ENCODE peak calls at places on chromosomes 2 and 18, in eight cellular contexts. X is tibial artery; N is AG10803; U is CD8-positive, alpha-beta T cell; I is IMR-90; A is prostate gland; V is neural progenitor cell; M is A549. T is an unnamed sample.

GRCh38 chr18:55868909-55869308 is 280.9 kb upstream of the TCF4 start:
- DNase-seq in X (no peak), N (no peak), U (no peak), I (peak), A (no peak), V (no peak), M (no peak), T (no peak)

GRCh38 chr2:16625201-16625729 is 40.4 kb downstream of the CYRIA start:
- DNase-seq in X (peak), N (no peak), U (no peak), I (no peak), A (no peak), V (no peak), M (no peak), T (peak)

GRCh38 chr2:219627105-219628100 is at the start of gene SLC4A3:
- DNase-seq in X (no peak), N (peak), U (no peak), I (peak), A (no peak), V (peak), M (peak), T (peak)

GRCh38 chr2:20919301-20919800 is 96.5 kb upstream of the LDAH start:
- DNase-seq in X (no peak), N (no peak), U (no peak), I (no peak), A (no peak), V (no peak), M (no peak), T (no peak)

GRCh38 chr2:128375454-128375853 is 56.8 kb upstream of the HS6ST1 start:
- DNase-seq in X (peak), N (peak), U (no peak), I (no peak), A (peak), V (no peak), M (no peak), T (no peak)

GRCh38 chr18:23038712-23039111 is 96.6 kb upstream of the CABLES1 start:
- DNase-seq in X (no peak), N (peak), U (no peak), I (peak), A (no peak), V (no peak), M (no peak), T (peak)

GRCh38 chr2:85012855-85013254 is 41.9 kb downstream of the KCMF1 start:
- DNase-seq in X (no peak), N (no peak), U (no peak), I (peak), A (no peak), V (no peak), M (no peak), T (no peak)

GRCh38 chr2:54574107-54574859 is 118.2 kb downstream of the SPTBN1 start:
- DNase-seq in X (no peak), N (no peak), U (peak), I (peak), A (no peak), V (no peak), M (no peak), T (peak)

GRCh38 chr2:118202707-118203303 is 114.5 kb downstream of the INSIG2 start:
- DNase-seq in X (peak), N (peak), U (no peak), I (peak), A (no peak), V (peak), M (peak), T (peak)

GRCh38 chr18:73842795-73843394 is 304.7 kb downstream of the FBXO15 start:
- DNase-seq in X (no peak), N (peak), U (no peak), I (peak), A (peak), V (peak), M (peak), T (peak)

GRCh38 chr18:8091042-8091441 is 518.2 kb upstream of the RAB12 start:
- DNase-seq in X (no peak), N (peak), U (no peak), I (no peak), A (no peak), V (no peak), M (no peak), T (peak)

GRCh38 chr2:6412533-6413085 is 453.1 kb downstream of the CMPK2 start:
- DNase-seq in X (no peak), N (peak), U (no peak), I (peak), A (no peak), V (no peak), M (no peak), T (no peak)

GRCh38 chr2:42268528-42269151 is 92.4 kb downstream of the COX7A2L start:
- DNase-seq in X (no peak), N (no peak), U (no peak), I (peak), A (no peak), V (no peak), M (no peak), T (peak)

GRCh38 chr2:241465543-241465942 is 42.8 kb downstream of the STK25 start:
- DNase-seq in X (no peak), N (no peak), U (no peak), I (no peak), A (no peak), V (no peak), M (no peak), T (no peak)

GRCh38 chr2:159939946-159940345 is 122.5 kb downstream of the PLA2R1 start:
- DNase-seq in X (no peak), N (peak), U (no peak), I (peak), A (no peak), V (no peak), M (peak), T (peak)

GRCh38 chr18:68648191-68648590 is 66.7 kb downstream of the TMX3 start:
- DNase-seq in X (no peak), N (no peak), U (no peak), I (no peak), A (no peak), V (no peak), M (no peak), T (no peak)

GRCh38 chr2:133841905-133842304 is 273.6 kb upstream of the NCKAP5 start:
- DNase-seq in X (no peak), N (peak), U (no peak), I (peak), A (no peak), V (no peak), M (no peak), T (peak)

GRCh38 chr2:113886479-113887383 is 3.2 kb upstream of the ACTR3 start:
- DNase-seq in X (peak), N (peak), U (no peak), I (peak), A (peak), V (no peak), M (no peak), T (peak)

GRCh38 chr2:122706757-122707223 is 951.3 kb downstream of the TSN start:
- DNase-seq in X (no peak), N (peak), U (no peak), I (no peak), A (no peak), V (no peak), M (no peak), T (no peak)

GRCh38 chr2:230942920-230943896 is 18.2 kb upstream of the GPR55 start:
- DNase-seq in X (no peak), N (peak), U (no peak), I (no peak), A (no peak), V (no peak), M (no peak), T (no peak)

GRCh38 chr18:58567453-58568196 is 61.3 kb downstream of the ALPK2 start:
- DNase-seq in X (no peak), N (peak), U (no peak), I (peak), A (peak), V (no peak), M (peak), T (peak)

GRCh38 chr2:161709428-161709827 is 85.2 kb downstream of the SLC4A10 start:
- DNase-seq in X (no peak), N (no peak), U (no peak), I (no peak), A (no peak), V (no peak), M (no peak), T (no peak)

GRCh38 chr2:55152475-55153422 is 79.3 kb downstream of the CLHC1 start:
- DNase-seq in X (no peak), N (no peak), U (no peak), I (no peak), A (no peak), V (no peak), M (no peak), T (no peak)

GRCh38 chr2:12701786-12702660 is 14.7 kb upstream of the TRIB2 start:
- DNase-seq in X (no peak), N (peak), U (no peak), I (peak), A (no peak), V (no peak), M (no peak), T (peak)

GRCh38 chr18:58723810-58724602 is 52.7 kb downstream of the MALT1 start:
- DNase-seq in X (no peak), N (peak), U (no peak), I (peak), A (peak), V (no peak), M (no peak), T (peak)

GRCh38 chr2:152098033-152098797 is 629 bp downstream of the CACNB4 start:
- DNase-seq in X (peak), N (no peak), U (no peak), I (no peak), A (peak), V (peak), M (peak), T (peak)

GRCh38 chr2:143015681-143016080 is 113.5 kb upstream of the ARHGAP15 start:
- DNase-seq in X (no peak), N (no peak), U (no peak), I (peak), A (no peak), V (no peak), M (no peak), T (no peak)
- TF ChIP-seq CTCF in X (no peak), N (no peak), U (no peak), I (no peak), A (no peak), V (no peak), M (no peak), T (no peak)

GRCh38 chr2:217941339-217941738 is 61.5 kb downstream of the TNS1 start:
- DNase-seq in X (no peak), N (no peak), U (no peak), I (no peak), A (no peak), V (no peak), M (no peak), T (no peak)

GRCh38 chr2:217942731-217943335 is 60.0 kb downstream of the TNS1 start:
- DNase-seq in X (no peak), N (no peak), U (no peak), I (no peak), A (no peak), V (no peak), M (no peak), T (no peak)

GRCh38 chr2:217943379-217944321 is 59.1 kb downstream of the TNS1 start:
- DNase-seq in X (peak), N (peak), U (no peak), I (peak), A (peak), V (peak), M (peak), T (peak)

GRCh38 chr2:217940261-217941220 is 62.3 kb downstream of the TNS1 start:
- DNase-seq in X (no peak), N (no peak), U (no peak), I (no peak), A (no peak), V (no peak), M (no peak), T (no peak)

GRCh38 chr2:217941886-217942728 is 60.7 kb downstream of the TNS1 start:
- DNase-seq in X (no peak), N (no peak), U (no peak), I (no peak), A (no peak), V (no peak), M (no peak), T (no peak)
- H3K4me3 ChIP-seq in X (peak), N (peak), U (no peak), I (peak), A (peak), V (no peak), M (peak), T (peak)

GRCh38 chr18:65725421-65726050 is 25.3 kb upstream of the CDH7 start:
- DNase-seq in X (no peak), N (no peak), U (no peak), I (no peak), A (peak), V (peak), M (no peak), T (no peak)
- TF ChIP-seq CTCF in X (peak), N (no peak), U (no peak), I (no peak), A (peak), V (peak), M (peak), T (no peak)

GRCh38 chr18:63237486-63237885 is 82.1 kb downstream of the BCL2 start:
- DNase-seq in X (no peak), N (no peak), U (no peak), I (no peak), A (no peak), V (no peak), M (no peak), T (peak)
- H3K4me3 ChIP-seq in X (peak), N (peak), U (no peak), I (no peak), A (no peak), V (no peak), M (no peak), T (peak)